ENCODE peak calls at places on chromosomes 2 and 18, in five cellular contexts. One of them, this sample, is unnamed.

GRCh38 chr18:9055185-9055584 is 47.3 kb upstream of the NDUFV2 start:
- DNase-seq in SK-N-SH: peak; percentile 22
- DNase-seq in A549: peak; percentile 13
- DNase-seq in GM12878: no peak
- DNase-seq in K562: peak; percentile 55
- DNase-seq in this sample: peak; percentile 86

GRCh38 chr2:238024986-238025385 is 35.8 kb upstream of the SCLY start:
- DNase-seq in SK-N-SH: no peak
- DNase-seq in A549: no peak
- DNase-seq in GM12878: no peak
- DNase-seq in K562: no peak
- DNase-seq in this sample: peak; percentile 89

GRCh38 chr2:3523551-3524041 is 4.3 kb upstream of the ADI1 start:
- DNase-seq in SK-N-SH: peak; percentile 31
- DNase-seq in A549: no peak
- DNase-seq in GM12878: no peak
- DNase-seq in K562: no peak
- DNase-seq in this sample: peak; percentile 49

GRCh38 chr2:48249631-48250473 is 280.1 kb upstream of the STON1 start:
- DNase-seq in SK-N-SH: no peak
- DNase-seq in A549: no peak
- DNase-seq in GM12878: no peak
- DNase-seq in K562: no peak
- DNase-seq in this sample: peak; percentile 64

GRCh38 chr2:50402654-50402960 is 629.3 kb downstream of the NRXN1 start:
- DNase-seq in SK-N-SH: no peak
- DNase-seq in A549: no peak
- DNase-seq in GM12878: no peak
- DNase-seq in K562: no peak
- DNase-seq in this sample: no peak

GRCh38 chr18:79092869-79093268 is 23.7 kb downstream of the ATP9B start:
- DNase-seq in SK-N-SH: no peak
- DNase-seq in A549: no peak
- DNase-seq in GM12878: no peak
- DNase-seq in K562: no peak
- DNase-seq in this sample: no peak

GRCh38 chr2:105510761-105511669 is 112.2 kb upstream of the FHL2 start:
- DNase-seq in SK-N-SH: no peak
- DNase-seq in A549: peak; percentile 16
- DNase-seq in GM12878: no peak
- DNase-seq in K562: peak; percentile 66
- DNase-seq in this sample: peak; percentile 50

GRCh38 chr18:55858661-55859111 is 270.7 kb upstream of the TCF4 start:
- DNase-seq in SK-N-SH: no peak
- DNase-seq in A549: no peak
- DNase-seq in GM12878: no peak
- DNase-seq in K562: no peak
- DNase-seq in this sample: no peak

GRCh38 chr2:172928754-172929153 is 146.9 kb upstream of the MAP3K20 start:
- DNase-seq in SK-N-SH: no peak
- DNase-seq in A549: no peak
- DNase-seq in GM12878: no peak
- DNase-seq in K562: no peak
- DNase-seq in this sample: peak; percentile 92

GRCh38 chr18:25459814-25460213 is 107.8 kb upstream of the ZNF521 start:
- DNase-seq in SK-N-SH: no peak
- DNase-seq in A549: no peak
- DNase-seq in GM12878: no peak
- DNase-seq in K562: no peak
- DNase-seq in this sample: no peak

GRCh38 chr2:11234309-11234708 is 79.0 kb downstream of the SLC66A3 start:
- DNase-seq in SK-N-SH: peak; percentile 31
- DNase-seq in A549: no peak
- DNase-seq in GM12878: no peak
- DNase-seq in K562: no peak
- DNase-seq in this sample: peak; percentile 28

GRCh38 chr2:127225186-127225960 is 5.3 kb upstream of the CYP27C1 start:
- DNase-seq in SK-N-SH: no peak
- DNase-seq in A549: no peak
- DNase-seq in GM12878: no peak
- DNase-seq in K562: no peak
- DNase-seq in this sample: peak; percentile 72

GRCh38 chr2:227482638-227483340 is 10.8 kb downstream of the AGFG1 start:
- DNase-seq in SK-N-SH: no peak
- DNase-seq in A549: no peak
- DNase-seq in GM12878: no peak
- DNase-seq in K562: no peak
- DNase-seq in this sample: no peak

GRCh38 chr2:224983719-224984388 is 58.4 kb downstream of the DOCK10 start:
- DNase-seq in SK-N-SH: peak; percentile 57
- DNase-seq in A549: no peak
- DNase-seq in GM12878: no peak
- DNase-seq in K562: no peak
- DNase-seq in this sample: peak; percentile 59

GRCh38 chr18:57811477-57812125 is 8.5 kb upstream of the ATP8B1 start:
- DNase-seq in SK-N-SH: no peak
- DNase-seq in A549: no peak
- DNase-seq in GM12878: no peak
- DNase-seq in K562: no peak
- DNase-seq in this sample: peak; percentile 60

GRCh38 chr2:200356794-200357472 is 50.4 kb downstream of the SPATS2L start:
- DNase-seq in SK-N-SH: no peak
- DNase-seq in A549: no peak
- DNase-seq in GM12878: no peak
- DNase-seq in K562: no peak
- DNase-seq in this sample: peak; percentile 78

GRCh38 chr2:108215794-108216211 is 24.0 kb upstream of the SULT1C3 start:
- DNase-seq in SK-N-SH: no peak
- DNase-seq in A549: peak; percentile 46
- DNase-seq in GM12878: no peak
- DNase-seq in K562: peak; percentile 13
- DNase-seq in this sample: peak; percentile 51

GRCh38 chr2:162221064-162221463 is 22.2 kb downstream of the FAP start:
- DNase-seq in SK-N-SH: peak; percentile 61
- DNase-seq in A549: peak; percentile 35
- DNase-seq in GM12878: no peak
- DNase-seq in K562: peak; percentile 35
- DNase-seq in this sample: peak; percentile 55

GRCh38 chr2:156728328-156728727 is 292.1 kb downstream of the GPD2 start:
- DNase-seq in SK-N-SH: no peak
- DNase-seq in A549: no peak
- DNase-seq in GM12878: no peak
- DNase-seq in K562: no peak
- DNase-seq in this sample: no peak

GRCh38 chr2:104434363-104434792 is 419.5 kb upstream of the POU3F3 start:
- DNase-seq in SK-N-SH: peak; percentile 54
- DNase-seq in A549: no peak
- DNase-seq in GM12878: peak; percentile 7
- DNase-seq in K562: no peak
- DNase-seq in this sample: no peak

GRCh38 chr2:69138247-69138754 is 125.3 kb downstream of the ANTXR1 start:
- DNase-seq in SK-N-SH: no peak
- DNase-seq in A549: peak; percentile 37
- DNase-seq in GM12878: no peak
- DNase-seq in K562: no peak
- DNase-seq in this sample: peak; percentile 84

GRCh38 chr2:176147790-176148496 is 3.4 kb upstream of the HOXD4 start:
- DNase-seq in SK-N-SH: no peak
- DNase-seq in A549: no peak
- DNase-seq in GM12878: no peak
- DNase-seq in K562: no peak
- DNase-seq in this sample: no peak

GRCh38 chr18:53906681-53907080 is 317.8 kb downstream of the MBD2 start:
- DNase-seq in SK-N-SH: no peak
- DNase-seq in A549: no peak
- DNase-seq in GM12878: no peak
- DNase-seq in K562: no peak
- DNase-seq in this sample: no peak

GRCh38 chr18:3424280-3424890 is 25.6 kb upstream of the TGIF1 start:
- DNase-seq in SK-N-SH: no peak
- DNase-seq in A549: no peak
- DNase-seq in GM12878: no peak
- DNase-seq in K562: no peak
- DNase-seq in this sample: no peak

GRCh38 chr2:231355802-231356473 is 39.6 kb upstream of the B3GNT7 start:
- DNase-seq in SK-N-SH: peak; percentile 77
- DNase-seq in A549: no peak
- DNase-seq in GM12878: no peak
- DNase-seq in K562: no peak
- DNase-seq in this sample: no peak

GRCh38 chr2:7324706-7325105 is 407.5 kb downstream of the RNF144A start:
- DNase-seq in SK-N-SH: no peak
- DNase-seq in A549: no peak
- DNase-seq in GM12878: no peak
- DNase-seq in K562: no peak
- DNase-seq in this sample: no peak

GRCh38 chr2:223235986-223236385 is 184.0 kb downstream of the KCNE4 start:
- DNase-seq in SK-N-SH: no peak
- DNase-seq in A549: no peak
- DNase-seq in GM12878: no peak
- DNase-seq in K562: no peak
- DNase-seq in this sample: no peak

GRCh38 chr2:126698991-126699390 is 43.0 kb downstream of the GYPC start:
- DNase-seq in SK-N-SH: no peak
- DNase-seq in A549: no peak
- DNase-seq in GM12878: no peak
- DNase-seq in K562: no peak
- DNase-seq in this sample: no peak

GRCh38 chr2:10868465-10869314 is 43.0 kb upstream of the KCNF1 start:
- DNase-seq in SK-N-SH: peak; percentile 75
- DNase-seq in A549: no peak
- DNase-seq in GM12878: no peak
- DNase-seq in K562: no peak
- DNase-seq in this sample: peak; percentile 64

GRCh38 chr2:28750316-28751101 is 1.1 kb upstream of the PPP1CB start:
- DNase-seq in SK-N-SH: peak; percentile 28
- DNase-seq in A549: no peak
- DNase-seq in GM12878: no peak
- DNase-seq in K562: peak; percentile 49
- DNase-seq in this sample: peak; percentile 50

GRCh38 chr2:191202881-191203397 is 42.3 kb upstream of the MYO1B start:
- DNase-seq in SK-N-SH: no peak
- DNase-seq in A549: no peak
- DNase-seq in GM12878: no peak
- DNase-seq in K562: no peak
- DNase-seq in this sample: peak; percentile 83

GRCh38 chr2:166494140-166494544 is at the start of gene SCN7A:
- DNase-seq in SK-N-SH: peak; percentile 63
- DNase-seq in A549: no peak
- DNase-seq in GM12878: no peak
- DNase-seq in K562: peak; percentile 68
- DNase-seq in this sample: peak; percentile 81

GRCh38 chr18:57095884-57096283 is 51.0 kb upstream of the BOD1L2 start:
- DNase-seq in SK-N-SH: no peak
- DNase-seq in A549: no peak
- DNase-seq in GM12878: no peak
- DNase-seq in K562: peak; percentile 27
- DNase-seq in this sample: no peak

DNA sequence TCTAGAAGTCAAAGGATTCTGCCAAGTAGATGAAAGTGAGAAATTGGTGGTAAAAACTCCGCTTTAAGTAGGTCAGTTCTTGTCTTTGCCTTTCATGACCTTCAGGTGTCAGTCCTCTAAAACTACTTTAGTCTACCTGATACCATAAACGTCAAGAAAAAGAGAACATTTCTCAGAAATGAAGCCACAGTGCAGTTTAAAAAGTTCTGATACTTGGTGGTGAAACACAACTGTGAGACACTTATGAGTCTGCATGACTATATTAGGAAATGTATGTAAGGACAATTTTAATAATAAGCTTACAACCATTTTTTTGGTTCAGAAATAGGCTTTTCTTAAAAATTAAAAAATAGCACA is 583.3 kb downstream of the SATB2 start:
- DNase-seq in SK-N-SH: no peak
- DNase-seq in A549: no peak
- DNase-seq in GM12878: no peak
- DNase-seq in K562: no peak
- DNase-seq in this sample: peak; percentile 7
- H3K4me3 ChIP-seq in SK-N-SH: no peak overlapping the region
- H3K4me3 ChIP-seq in A549: no peak overlapping the region
- H3K4me3 ChIP-seq in GM12878: no peak overlapping the region
- H3K4me3 ChIP-seq in K562: no peak overlapping the region
- H3K4me3 ChIP-seq in this sample: no peak overlapping the region

GRCh38 chr2:17791121-17791902 is 24.9 kb upstream of the MSGN1 start:
- DNase-seq in SK-N-SH: no peak
- DNase-seq in A549: no peak
- DNase-seq in GM12878: no peak
- DNase-seq in K562: no peak
- DNase-seq in this sample: peak; percentile 84
- TF ChIP-seq RCOR1 in SK-N-SH: no peak
- TF ChIP-seq RCOR1 in A549: no peak
- TF ChIP-seq RCOR1 in GM12878: no peak
- TF ChIP-seq RCOR1 in K562: no peak
- TF ChIP-seq RCOR1 in this sample: no peak

GRCh38 chr2:42123426-42123825 is 45.7 kb upstream of the EML4 start:
- DNase-seq in SK-N-SH: peak; percentile 56
- DNase-seq in A549: no peak
- DNase-seq in GM12878: no peak
- DNase-seq in K562: no peak
- DNase-seq in this sample: no peak
- H3K4me3 ChIP-seq in SK-N-SH: no peak overlapping the region
- H3K4me3 ChIP-seq in A549: no peak overlapping the region
- H3K4me3 ChIP-seq in GM12878: no peak overlapping the region
- H3K4me3 ChIP-seq in K562: no peak overlapping the region
- H3K4me3 ChIP-seq in this sample: no peak overlapping the region

GRCh38 chr18:58862851-58863538 is 1.7 kb upstream of the ZNF532 start:
- DNase-seq in SK-N-SH: peak; percentile 80
- DNase-seq in A549: peak; percentile 25
- DNase-seq in GM12878: no peak
- DNase-seq in K562: no peak
- DNase-seq in this sample: peak; percentile 62
- TF ChIP-seq RCOR1 in SK-N-SH: no peak
- TF ChIP-seq RCOR1 in A549: no peak
- TF ChIP-seq RCOR1 in GM12878: no peak
- TF ChIP-seq RCOR1 in K562: no peak
- TF ChIP-seq RCOR1 in this sample: no peak

This sample was measured in IMR-90.